ENCODE peak calls at places on chromosome 1, in six cellular contexts. One of them, this sample, is unnamed. For H3K4me1 and H3K9me3, the result is how much of the 10 kb centered on the place peaks cover.

GRCh38 chr1:228848406-228848805 is 113.1 kb downstream of the RHOU start:
- DNase-seq in ascending aorta: no peak
- DNase-seq in fibroblast of lung: no peak
- DNase-seq in thoracic aorta: no peak
- DNase-seq in breast epithelium: no peak
- DNase-seq in heart right ventricle: no peak
- DNase-seq in this sample: no peak

GRCh38 chr1:200917291-200917817 is 22.7 kb downstream of the INAVA start:
- DNase-seq in heart right ventricle: no peak
- DNase-seq in fibroblast of lung: no peak
- DNase-seq in thoracic aorta: no peak
- DNase-seq in ascending aorta: no peak
- DNase-seq in breast epithelium: no peak
- DNase-seq in this sample: peak

GRCh38 chr1:66732407-66733166 is 19.7 kb upstream of the DYNLT5 start:
- DNase-seq in ascending aorta: no peak
- DNase-seq in heart right ventricle: no peak
- DNase-seq in breast epithelium: no peak
- DNase-seq in thoracic aorta: no peak
- DNase-seq in fibroblast of lung: no peak
- DNase-seq in this sample: no peak

GRCh38 chr1:169091480-169091941 is 15.0 kb upstream of the ATP1B1 start:
- DNase-seq in thoracic aorta: no peak
- DNase-seq in ascending aorta: no peak
- DNase-seq in heart right ventricle: no peak
- DNase-seq in breast epithelium: no peak
- DNase-seq in fibroblast of lung: peak
- DNase-seq in this sample: no peak

GRCh38 chr1:32754282-32755097 is 51.9 kb upstream of the SYNC start:
- DNase-seq in heart right ventricle: no peak
- DNase-seq in breast epithelium: peak
- DNase-seq in ascending aorta: peak
- DNase-seq in thoracic aorta: no peak
- DNase-seq in fibroblast of lung: peak
- DNase-seq in this sample: peak

GRCh38 chr1:81029266-81029665 is 771.5 kb upstream of the ADGRL2 start:
- DNase-seq in fibroblast of lung: peak
- DNase-seq in breast epithelium: no peak
- DNase-seq in thoracic aorta: no peak
- DNase-seq in ascending aorta: no peak
- DNase-seq in heart right ventricle: no peak
- DNase-seq in this sample: no peak

GRCh38 chr1:230125633-230126528 is 58.8 kb downstream of the GALNT2 start:
- DNase-seq in fibroblast of lung: peak
- DNase-seq in heart right ventricle: no peak
- DNase-seq in breast epithelium: no peak
- DNase-seq in ascending aorta: no peak
- DNase-seq in thoracic aorta: no peak
- DNase-seq in this sample: no peak

GRCh38 chr1:244435562-244436205 is 16.0 kb downstream of the ADSS2 start:
- DNase-seq in heart right ventricle: no peak
- DNase-seq in fibroblast of lung: peak
- DNase-seq in thoracic aorta: no peak
- DNase-seq in breast epithelium: no peak
- DNase-seq in ascending aorta: no peak
- DNase-seq in this sample: peak

GRCh38 chr1:168234846-168235547 is 9.2 kb downstream of the SFT2D2 start:
- DNase-seq in breast epithelium: no peak
- DNase-seq in ascending aorta: no peak
- DNase-seq in thoracic aorta: no peak
- DNase-seq in heart right ventricle: no peak
- DNase-seq in fibroblast of lung: peak
- DNase-seq in this sample: peak

GRCh38 chr1:201450721-201451291 is 18.2 kb downstream of the PHLDA3 start:
- DNase-seq in ascending aorta: peak
- DNase-seq in fibroblast of lung: peak
- DNase-seq in breast epithelium: peak
- DNase-seq in thoracic aorta: no peak
- DNase-seq in heart right ventricle: peak
- DNase-seq in this sample: peak

GRCh38 chr1:199898654-199899053 is 128.9 kb upstream of the NR5A2 start:
- DNase-seq in thoracic aorta: no peak
- DNase-seq in ascending aorta: no peak
- DNase-seq in breast epithelium: no peak
- DNase-seq in fibroblast of lung: peak
- DNase-seq in heart right ventricle: no peak
- DNase-seq in this sample: peak

GRCh38 chr1:226632922-226633351 is 84.4 kb downstream of the STUM start:
- DNase-seq in fibroblast of lung: no peak
- DNase-seq in ascending aorta: peak
- DNase-seq in breast epithelium: no peak
- DNase-seq in heart right ventricle: no peak
- DNase-seq in thoracic aorta: no peak
- DNase-seq in this sample: no peak

GRCh38 chr1:81834268-81834667 is 33.5 kb downstream of the ADGRL2 start:
- DNase-seq in ascending aorta: no peak
- DNase-seq in breast epithelium: no peak
- DNase-seq in heart right ventricle: no peak
- DNase-seq in thoracic aorta: no peak
- DNase-seq in fibroblast of lung: peak
- DNase-seq in this sample: peak

GRCh38 chr1:26021647-26022403 is at the start of gene EXTL1:
- DNase-seq in breast epithelium: no peak
- DNase-seq in fibroblast of lung: peak
- DNase-seq in thoracic aorta: no peak
- DNase-seq in heart right ventricle: peak
- DNase-seq in ascending aorta: no peak
- DNase-seq in this sample: peak

GRCh38 chr1:194161591-194161990 is 975.2 kb upstream of the B3GALT2 start:
- DNase-seq in breast epithelium: no peak
- DNase-seq in fibroblast of lung: peak
- DNase-seq in ascending aorta: no peak
- DNase-seq in thoracic aorta: no peak
- DNase-seq in heart right ventricle: no peak
- DNase-seq in this sample: no peak

GRCh38 chr1:223704921-223705878 is 7.1 kb upstream of the CAPN2 start:
- DNase-seq in ascending aorta: peak
- DNase-seq in fibroblast of lung: peak
- DNase-seq in thoracic aorta: no peak
- DNase-seq in breast epithelium: no peak
- DNase-seq in heart right ventricle: no peak
- DNase-seq in this sample: peak

GRCh38 chr1:44417351-44418021 is 12.4 kb downstream of the RNF220 start:
- DNase-seq in heart right ventricle: peak
- DNase-seq in thoracic aorta: no peak
- DNase-seq in ascending aorta: peak
- DNase-seq in fibroblast of lung: peak
- DNase-seq in breast epithelium: no peak
- DNase-seq in this sample: peak

GRCh38 chr1:14583788-14584187 is 14.7 kb upstream of the KAZN start:
- DNase-seq in thoracic aorta: no peak
- DNase-seq in fibroblast of lung: no peak
- DNase-seq in ascending aorta: no peak
- DNase-seq in breast epithelium: no peak
- DNase-seq in heart right ventricle: no peak
- DNase-seq in this sample: no peak

GRCh38 chr1:160797861-160798273 is 1.9 kb downstream of the LY9 start:
- DNase-seq in breast epithelium: no peak
- DNase-seq in fibroblast of lung: no peak
- DNase-seq in thoracic aorta: no peak
- DNase-seq in heart right ventricle: no peak
- DNase-seq in ascending aorta: no peak
- DNase-seq in this sample: no peak

GRCh38 chr1:160798439-160798838 is 2.5 kb downstream of the LY9 start:
- DNase-seq in heart right ventricle: no peak
- DNase-seq in ascending aorta: no peak
- DNase-seq in breast epithelium: no peak
- DNase-seq in thoracic aorta: no peak
- DNase-seq in fibroblast of lung: no peak
- DNase-seq in this sample: no peak

GRCh38 chr1:160799641-160800040 is 3.7 kb downstream of the LY9 start:
- DNase-seq in fibroblast of lung: no peak
- DNase-seq in ascending aorta: no peak
- DNase-seq in heart right ventricle: no peak
- DNase-seq in thoracic aorta: no peak
- DNase-seq in breast epithelium: no peak
- DNase-seq in this sample: no peak

GRCh38 chr1:160795951-160796383 is at the start of gene LY9:
- DNase-seq in heart right ventricle: no peak
- DNase-seq in ascending aorta: no peak
- DNase-seq in thoracic aorta: no peak
- DNase-seq in fibroblast of lung: no peak
- DNase-seq in breast epithelium: peak
- DNase-seq in this sample: no peak

DNA sequence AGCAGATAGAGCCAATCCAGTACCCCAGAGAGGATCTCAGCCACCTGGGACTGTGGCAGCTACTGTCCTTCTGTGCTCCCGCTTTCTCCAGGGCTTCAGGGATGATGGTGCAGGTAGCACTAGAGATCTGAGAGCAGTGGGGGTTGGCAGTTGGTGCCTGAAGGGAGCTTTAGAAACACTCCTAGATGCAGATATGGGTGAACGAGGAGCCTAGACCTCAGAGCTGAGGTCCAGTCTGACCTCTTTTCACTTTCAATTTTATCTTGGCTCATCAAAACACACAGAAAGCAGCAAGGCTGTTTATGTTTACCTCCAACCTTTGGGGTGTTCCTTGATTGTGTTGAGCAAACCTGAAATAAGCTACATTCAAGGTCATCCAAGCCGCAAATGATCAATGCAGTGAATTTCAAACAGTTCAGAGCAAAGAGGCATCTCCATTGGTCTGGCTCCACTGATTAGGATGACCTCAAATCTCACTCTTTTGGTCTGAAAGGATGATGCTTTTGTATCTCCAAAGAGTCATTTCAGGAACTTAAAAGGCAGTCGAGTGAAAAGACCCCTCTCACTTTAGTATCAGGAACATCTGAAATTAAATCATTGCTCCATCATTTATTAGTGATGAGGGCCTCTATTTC is 1.3 kb downstream of the LY9 start:
- DNase-seq in thoracic aorta: no peak
- DNase-seq in fibroblast of lung: no peak
- DNase-seq in ascending aorta: no peak
- DNase-seq in heart right ventricle: no peak
- DNase-seq in breast epithelium: no peak
- DNase-seq in this sample: no peak
- H3K4me1 ChIP-seq in thoracic aorta: under half
- H3K4me1 ChIP-seq in fibroblast of lung: under half
- H3K4me1 ChIP-seq in ascending aorta: under half
- H3K4me1 ChIP-seq in heart right ventricle: under half
- H3K4me1 ChIP-seq in breast epithelium: under half
- H3K4me1 ChIP-seq in this sample: under half

DNA sequence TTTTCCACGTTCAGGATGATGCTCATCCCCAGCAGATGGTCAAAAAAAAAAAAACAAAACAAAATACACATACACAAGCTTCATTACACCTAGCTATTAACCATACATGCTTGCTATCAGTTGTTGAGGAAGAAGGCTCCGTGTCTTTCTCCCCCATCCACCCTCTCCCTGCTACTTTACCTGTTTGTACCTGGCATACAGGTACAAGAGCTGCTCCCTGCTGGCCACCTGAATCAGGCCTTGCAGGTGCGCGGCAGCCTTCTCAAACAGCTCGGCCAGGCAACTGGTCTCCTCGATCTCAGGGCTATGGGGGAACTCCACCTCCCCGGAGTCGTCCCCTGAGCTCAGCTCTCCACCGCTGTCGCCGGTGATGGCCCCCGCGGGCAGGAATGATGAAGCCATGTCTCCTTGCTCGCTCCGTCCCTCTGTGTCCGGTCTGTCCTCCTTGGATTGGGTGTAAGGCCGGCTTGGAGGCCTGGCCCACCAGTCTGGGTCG is 464 bp downstream of the ACBD6 start:
- DNase-seq in heart right ventricle: no peak
- DNase-seq in thoracic aorta: no peak
- DNase-seq in fibroblast of lung: no peak
- DNase-seq in breast epithelium: peak
- DNase-seq in ascending aorta: peak
- DNase-seq in this sample: no peak
- H3K9me3 ChIP-seq in heart right ventricle: under half
- H3K9me3 ChIP-seq in thoracic aorta: under half
- H3K9me3 ChIP-seq in fibroblast of lung: under half
- H3K9me3 ChIP-seq in breast epithelium: under half
- H3K9me3 ChIP-seq in ascending aorta: under half
- H3K9me3 ChIP-seq in this sample: under half

DNA sequence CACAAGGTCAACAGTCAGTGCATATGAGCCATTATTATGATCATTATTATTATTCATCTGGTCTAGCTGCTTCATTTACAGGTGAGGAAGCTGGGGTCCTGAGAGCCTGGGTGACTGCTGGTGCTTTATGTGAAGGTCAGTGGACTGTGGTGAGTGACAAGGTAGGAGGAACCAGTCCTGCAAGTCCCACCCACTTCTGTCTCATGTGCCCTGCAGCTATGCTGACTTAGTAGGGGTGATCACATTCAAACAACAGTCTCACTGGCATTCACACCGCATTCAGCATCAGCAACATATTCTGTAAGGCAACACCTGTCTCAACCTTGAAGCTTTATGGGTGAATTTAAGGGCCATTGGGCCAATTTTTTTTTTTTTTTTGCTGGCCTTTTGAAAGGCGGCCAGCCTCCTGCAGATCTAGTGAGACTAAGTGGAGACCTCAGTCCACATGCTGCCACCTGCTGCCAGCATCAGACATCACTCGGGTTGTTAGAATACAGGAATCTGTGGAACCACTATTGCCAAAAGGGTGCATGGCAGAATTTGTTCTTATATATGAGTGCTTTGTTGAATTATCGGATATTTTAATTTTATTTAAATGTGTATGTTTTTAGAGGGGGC is 59.9 kb upstream of the CACNA1E start:
- DNase-seq in breast epithelium: no peak
- DNase-seq in heart right ventricle: peak
- DNase-seq in thoracic aorta: no peak
- DNase-seq in fibroblast of lung: peak
- DNase-seq in ascending aorta: no peak
- DNase-seq in this sample: peak
- TF ChIP-seq CTCF in breast epithelium: no peak
- TF ChIP-seq CTCF in heart right ventricle: peak
- TF ChIP-seq CTCF in thoracic aorta: no peak
- TF ChIP-seq CTCF in fibroblast of lung: peak
- TF ChIP-seq CTCF in ascending aorta: no peak
- TF ChIP-seq CTCF in this sample: peak

GRCh38 chr1:29559055-29559454 is 322.7 kb downstream of the PTPRU start:
- DNase-seq in breast epithelium: no peak
- DNase-seq in heart right ventricle: no peak
- DNase-seq in ascending aorta: no peak
- DNase-seq in fibroblast of lung: no peak
- DNase-seq in thoracic aorta: no peak
- DNase-seq in this sample: no peak

GRCh38 chr1:29567257-29567656 is 330.9 kb downstream of the PTPRU start:
- DNase-seq in heart right ventricle: no peak
- DNase-seq in fibroblast of lung: no peak
- DNase-seq in thoracic aorta: no peak
- DNase-seq in breast epithelium: no peak
- DNase-seq in ascending aorta: no peak
- DNase-seq in this sample: no peak

GRCh38 chr1:29563092-29563491 is 326.8 kb downstream of the PTPRU start:
- DNase-seq in thoracic aorta: no peak
- DNase-seq in fibroblast of lung: no peak
- DNase-seq in heart right ventricle: no peak
- DNase-seq in breast epithelium: no peak
- DNase-seq in ascending aorta: no peak
- DNase-seq in this sample: no peak

GRCh38 chr1:29565490-29565889 is 329.2 kb downstream of the PTPRU start:
- DNase-seq in breast epithelium: no peak
- DNase-seq in thoracic aorta: no peak
- DNase-seq in heart right ventricle: no peak
- DNase-seq in fibroblast of lung: no peak
- DNase-seq in ascending aorta: no peak
- DNase-seq in this sample: no peak

GRCh38 chr1:29563571-29563970 is 327.2 kb downstream of the PTPRU start:
- DNase-seq in heart right ventricle: no peak
- DNase-seq in thoracic aorta: no peak
- DNase-seq in breast epithelium: no peak
- DNase-seq in fibroblast of lung: peak
- DNase-seq in ascending aorta: no peak
- DNase-seq in this sample: peak
- H3K4me1 ChIP-seq in heart right ventricle: under half
- H3K4me1 ChIP-seq in thoracic aorta: under half
- H3K4me1 ChIP-seq in breast epithelium: under half
- H3K4me1 ChIP-seq in fibroblast of lung: under half
- H3K4me1 ChIP-seq in ascending aorta: under half
- H3K4me1 ChIP-seq in this sample: under half